ENCODE peak calls at places on chromosomes 1 and 21, in eight cellular contexts. Z, U, Y, H, A, V, C and O are unnamed samples.

GRCh38 chr1:230543085-230543484 is 99.2 kb upstream of the COG2 start:
- DNase-seq in Y (no peak), H (no peak), Z (no peak), U (no peak), V (no peak), A (no peak), C (no peak), O (no peak)

GRCh38 chr1:36411674-36412648 is 14.3 kb upstream of the LSM10 start:
- DNase-seq in H (peak), A (peak), C (no peak), Z (no peak), V (peak), U (peak), Y (no peak), O (no peak)

GRCh38 chr21:39612233-39613028 is at the start of gene B3GALT5:
- DNase-seq in A (peak), U (peak), C (no peak), V (no peak), Y (no peak), H (no peak), Z (peak), O (peak)

GRCh38 chr1:203121186-203122015 is 6.1 kb upstream of the ADORA1 start:
- DNase-seq in Z (no peak), U (no peak), Y (no peak), A (no peak), H (no peak), V (no peak), C (no peak), O (no peak)

GRCh38 chr1:169809370-169810095 is 14.8 kb upstream of the METTL18 start:
- DNase-seq in Z (no peak), U (peak), C (no peak), V (peak), Y (peak), H (peak), A (peak), O (peak)

GRCh38 chr1:36212782-36213181 is 11.5 kb upstream of the THRAP3 start:
- DNase-seq in Z (no peak), A (peak), U (no peak), H (no peak), C (no peak), Y (no peak), V (no peak), O (no peak)

GRCh38 chr1:229107302-229107815 is 163.6 kb upstream of the RAB4A start:
- DNase-seq in V (no peak), H (no peak), A (no peak), U (no peak), Z (no peak), C (no peak), Y (no peak), O (no peak)

GRCh38 chr21:39011911-39012310 is 171.3 kb downstream of the PSMG1 start:
- DNase-seq in V (no peak), Y (no peak), A (no peak), C (no peak), Z (no peak), U (no peak), H (no peak), O (no peak)

GRCh38 chr1:20590313-20590777 is 1.4 kb downstream of the CDA start:
- DNase-seq in Y (no peak), V (peak), H (no peak), U (no peak), C (no peak), A (no peak), Z (no peak), O (no peak)

GRCh38 chr1:154440031-154440430 is 34.9 kb downstream of the IL6R start:
- DNase-seq in H (no peak), C (no peak), Z (no peak), Y (no peak), U (no peak), A (no peak), V (no peak), O (no peak)

GRCh38 chr1:2529776-2530500 is at the start of gene HES5:
- DNase-seq in H (no peak), U (no peak), V (no peak), A (no peak), Y (no peak), Z (no peak), C (peak), O (no peak)

GRCh38 chr1:244601336-244601735 is 51.6 kb upstream of the DESI2 start:
- DNase-seq in H (no peak), Y (no peak), C (no peak), A (no peak), U (no peak), Z (no peak), V (no peak), O (no peak)

GRCh38 chr1:213980906-213981305 is 6.9 kb upstream of the PROX1 start:
- DNase-seq in U (no peak), Z (no peak), H (no peak), C (no peak), Y (no peak), A (no peak), V (no peak), O (no peak)
- TF ChIP-seq CTCF in U (no peak), Z (no peak), H (no peak), C (no peak), Y (no peak), A (no peak), V (no peak), O (no peak)

DNA sequence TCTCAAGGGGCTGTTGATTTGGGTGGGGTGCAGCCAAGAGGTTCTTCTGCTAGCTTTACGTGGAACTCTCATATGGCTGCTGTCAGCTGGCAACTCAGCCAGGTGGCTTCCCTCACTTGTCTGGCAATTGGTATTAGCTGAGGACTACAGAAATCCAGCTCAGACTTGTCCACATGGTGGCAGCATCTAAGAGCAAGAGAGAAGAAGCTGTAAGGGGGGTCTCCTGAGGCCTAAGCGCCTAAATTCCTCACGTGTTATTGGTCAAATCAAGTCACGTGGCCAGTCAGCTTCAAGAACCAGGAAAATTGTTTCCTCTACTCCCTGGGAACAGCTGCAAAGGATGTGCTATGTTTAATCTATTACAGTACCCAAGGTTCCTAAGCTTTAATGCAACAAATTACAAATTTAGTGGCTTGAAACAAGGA is 4.2 kb upstream of the DYRK3 start:
- DNase-seq in C (peak), Y (peak), V (peak), U (peak), A (peak), H (peak), Z (no peak), O (peak)
- TF ChIP-seq CTCF in C (peak), Y (peak), V (peak), U (peak), A (peak), H (peak), Z (peak), O (peak)

DNA sequence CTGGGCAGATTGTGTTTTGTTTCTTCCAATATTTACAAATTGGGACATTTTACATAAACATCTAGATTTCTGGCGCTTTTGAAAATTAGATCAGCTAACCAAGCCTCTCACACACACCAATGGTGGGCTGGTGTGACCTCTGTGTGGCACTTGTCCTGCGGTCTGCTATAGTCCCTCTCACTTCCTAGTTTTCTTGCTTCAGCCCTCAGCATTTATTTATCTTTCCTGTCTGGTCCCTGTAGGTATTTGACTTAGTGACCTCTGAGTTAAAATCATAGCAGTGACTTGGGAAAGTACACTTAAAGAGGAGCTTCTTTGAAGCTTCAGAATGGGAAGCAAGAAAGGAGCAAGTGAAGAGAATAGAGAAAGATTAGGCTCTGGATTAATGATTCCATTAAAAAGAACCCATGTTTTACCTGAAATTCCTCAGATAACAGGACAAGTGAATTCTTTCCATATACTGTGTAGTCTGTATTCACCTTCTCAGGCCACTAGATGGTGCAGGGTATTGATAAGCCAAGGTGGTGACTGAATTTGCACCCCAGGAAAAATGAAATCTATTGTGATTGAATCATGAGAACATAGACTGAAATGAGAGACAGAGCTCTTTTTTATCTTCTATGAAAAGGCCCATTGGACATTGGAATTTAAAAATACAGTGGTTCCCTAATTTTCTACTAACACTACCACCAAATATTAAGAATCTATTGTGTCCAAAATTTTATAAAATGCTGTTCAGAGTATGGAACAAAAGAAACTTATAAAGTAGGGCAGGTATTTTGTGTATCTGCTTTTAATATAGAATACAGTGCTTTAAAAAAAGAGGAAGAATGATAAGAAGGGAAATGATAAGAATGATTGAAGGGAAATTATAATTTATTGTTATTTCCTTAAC is 7.1 kb upstream of the DIPK1A start:
- DNase-seq in V (no peak), Z (no peak), U (no peak), Y (no peak), H (peak), A (peak), C (no peak), O (no peak)
- TF ChIP-seq CTCF in V (peak), Z (peak), U (peak), Y (peak), H (peak), A (peak), C (peak), O (peak)

GRCh38 chr1:220528679-220529529 is 968 bp downstream of the MARK1 start:
- DNase-seq in Y (no peak), A (peak), H (peak), V (no peak), U (no peak), Z (peak), C (peak), O (peak)

GRCh38 chr1:220529530-220529920 is 1.6 kb downstream of the MARK1 start:
- DNase-seq in V (no peak), A (no peak), C (no peak), Z (no peak), U (no peak), H (no peak), Y (no peak), O (no peak)

GRCh38 chr1:220527279-220528048 is 472 bp upstream of the MARK1 start:
- DNase-seq in H (peak), Z (no peak), A (no peak), C (peak), U (peak), V (no peak), Y (no peak), O (peak)

GRCh38 chr1:220528049-220528678 is at the start of gene MARK1:
- DNase-seq in Z (peak), A (peak), H (peak), U (no peak), C (peak), V (no peak), Y (no peak), O (peak)

GRCh38 chr1:220526294-220526693 is 1.6 kb upstream of the MARK1 start:
- DNase-seq in U (no peak), V (no peak), A (no peak), C (no peak), H (peak), Y (no peak), Z (no peak), O (no peak)
- TF ChIP-seq CTCF in U (peak), V (no peak), A (no peak), C (no peak), H (no peak), Y (peak), Z (peak), O (no peak)

GRCh38 chr1:88799433-88799832 is 91.9 kb downstream of the GTF2B start:
- DNase-seq in H (no peak), Y (no peak), C (no peak), A (no peak), U (no peak), Z (no peak), V (no peak), O (no peak)
- TF ChIP-seq CTCF in H (no peak), Y (no peak), C (no peak), A (no peak), U (no peak), Z (no peak), V (no peak), O (no peak)

GRCh38 chr21:31349208-31349607 is 5.1 kb upstream of the TIAM1 start:
- DNase-seq in Y (no peak), V (no peak), C (no peak), Z (no peak), H (no peak), U (no peak), A (no peak), O (no peak)

GRCh38 chr21:31348188-31348587 is 4.1 kb upstream of the TIAM1 start:
- DNase-seq in C (no peak), H (no peak), A (no peak), Z (no peak), Y (no peak), U (no peak), V (no peak), O (no peak)

GRCh38 chr21:31346256-31346821 is 2.3 kb upstream of the TIAM1 start:
- DNase-seq in H (no peak), C (no peak), U (peak), A (no peak), V (no peak), Z (no peak), Y (no peak), O (no peak)

GRCh38 chr21:31343680-31344480 is at the start of gene TIAM1:
- DNase-seq in A (peak), H (peak), Z (peak), Y (no peak), C (peak), V (peak), U (peak), O (peak)

GRCh38 chr21:31347435-31348032 is 3.5 kb upstream of the TIAM1 start:
- DNase-seq in Z (no peak), V (peak), A (peak), Y (no peak), H (no peak), C (no peak), U (peak), O (no peak)
- TF ChIP-seq CTCF in Z (peak), V (peak), A (peak), Y (peak), H (peak), C (peak), U (peak), O (peak)

GRCh38 chr1:46300673-46301405 is 2.6 kb downstream of the LRRC41 start:
- DNase-seq in U (peak), A (no peak), V (peak), H (peak), C (no peak), Z (no peak), Y (no peak), O (no peak)

GRCh38 chr1:46303872-46304326 is 401 bp downstream of the UQCRH start:
- DNase-seq in V (no peak), H (no peak), Z (no peak), C (no peak), A (no peak), Y (no peak), U (no peak), O (no peak)

GRCh38 chr1:46302091-46303037 is 1.1 kb downstream of the LRRC41 start:
- DNase-seq in H (peak), A (peak), U (peak), V (peak), Y (no peak), Z (peak), C (peak), O (peak)

GRCh38 chr1:46301406-46302090 is 1.9 kb downstream of the LRRC41 start:
- DNase-seq in H (peak), C (peak), Y (no peak), A (no peak), U (peak), V (peak), Z (no peak), O (peak)

DNA sequence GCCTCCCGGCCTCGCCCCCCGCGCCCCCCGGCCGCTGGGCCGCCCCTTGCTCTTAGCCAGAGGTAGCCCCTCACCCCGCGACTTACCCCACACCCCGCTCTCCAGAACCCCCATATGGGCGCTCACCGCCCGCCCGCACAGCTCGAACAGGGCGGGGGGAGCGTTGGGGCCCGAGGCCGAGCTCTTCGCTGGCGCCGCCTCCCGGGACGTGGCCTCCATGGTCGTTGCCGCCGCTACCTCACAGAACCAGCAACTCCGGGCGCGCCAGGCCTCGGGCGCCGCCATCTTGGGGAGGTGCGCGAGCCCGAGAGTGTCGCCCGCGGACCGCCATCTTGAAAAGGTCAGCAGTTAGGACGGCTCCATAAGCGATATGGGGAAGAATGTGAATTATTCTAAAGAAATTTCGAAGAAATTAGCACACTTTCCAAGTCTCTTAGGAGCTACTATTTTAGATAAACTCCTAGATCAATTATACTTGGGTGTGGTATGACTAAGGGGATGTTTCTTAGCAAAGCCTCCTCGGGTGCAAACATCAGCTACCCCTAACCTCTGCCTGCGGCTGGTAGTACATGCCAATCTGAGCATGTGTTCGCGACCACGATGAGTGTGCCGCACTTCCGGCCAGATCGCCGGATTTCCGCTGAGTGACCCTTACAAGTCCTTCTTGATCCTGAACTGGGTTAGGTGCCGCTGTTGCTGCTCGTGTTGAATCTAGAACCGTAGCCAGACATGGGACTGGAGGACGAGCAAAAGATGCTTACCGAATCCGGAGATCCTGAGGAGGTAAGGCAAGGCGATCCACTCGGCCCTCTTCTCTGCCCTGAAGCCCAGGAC is at the start of the genes LRRC41 and UQCRH:
- DNase-seq in C (peak), Y (peak), Z (peak), H (peak), A (peak), U (peak), V (peak), O (peak)
- TF ChIP-seq CTCF in C (no peak), Y (no peak), Z (no peak), H (no peak), A (no peak), U (no peak), V (peak), O (no peak)

GRCh38 chr1:161079436-161080110 is 9.8 kb downstream of the NECTIN4 start:
- DNase-seq in A (no peak), U (no peak), Y (no peak), V (no peak), Z (no peak), H (no peak), C (no peak), O (no peak)
- TF ChIP-seq CTCF in A (no peak), U (no peak), Y (no peak), V (no peak), Z (no peak), H (no peak), C (no peak), O (no peak)

DNA sequence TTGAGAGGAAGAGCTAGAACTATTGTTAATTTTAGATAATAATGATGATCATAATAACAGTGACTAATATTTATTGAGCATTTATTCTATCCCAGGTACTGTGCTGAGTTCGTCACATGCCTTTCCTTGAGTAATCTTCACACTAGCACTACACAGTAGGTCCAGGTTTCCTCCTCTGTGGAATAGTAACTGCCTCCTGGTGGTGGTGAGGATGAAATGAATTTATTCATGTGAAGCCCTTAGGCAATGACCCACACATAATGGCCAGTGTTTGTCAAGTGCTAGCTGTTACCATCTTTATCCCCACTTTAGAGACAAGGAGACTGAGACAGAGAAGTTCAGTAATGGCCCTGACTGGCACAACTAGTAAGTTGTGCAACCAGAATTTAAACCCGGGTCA is 5.9 kb downstream of the NIPAL3 start:
- DNase-seq in Y (no peak), C (no peak), H (no peak), Z (no peak), A (no peak), V (no peak), U (no peak), O (no peak)
- TF ChIP-seq CTCF in Y (no peak), C (no peak), H (peak), Z (no peak), A (no peak), V (peak), U (no peak), O (peak)

GRCh38 chr1:57124768-57125446 is 159.1 kb upstream of the C8B start:
- DNase-seq in C (no peak), A (no peak), V (peak), Y (no peak), Z (no peak), U (peak), H (peak), O (no peak)
- TF ChIP-seq CTCF in C (peak), A (no peak), V (no peak), Y (no peak), Z (no peak), U (no peak), H (no peak), O (no peak)